ENCODE peak calls at places on chromosomes 3 and 15, in four cellular contexts. T, H, E and Q are unnamed samples. For H3K4me1, the result is how much of the 10 kb centered on the place peaks cover.

GRCh38 chr15:40344631-40345120 is 3.9 kb upstream of the CCDC9B start:
- DNase-seq in H (no peak), T (peak), E (peak), Q (no peak)

GRCh38 chr3:62387251-62387650 is 13.9 kb upstream of the FEZF2 start:
- DNase-seq in T (no peak), E (no peak), H (no peak), Q (no peak)

GRCh38 chr3:87260270-87260669 is 16.1 kb downstream of the POU1F1 start:
- DNase-seq in E (peak), H (no peak), T (peak), Q (peak)

GRCh38 chr3:136883967-136884720 is 22.1 kb downstream of the NCK1 start:
- DNase-seq in E (no peak), H (no peak), T (no peak), Q (no peak)

GRCh38 chr3:179036226-179036625 is 35.4 kb downstream of the ZMAT3 start:
- DNase-seq in E (no peak), H (no peak), T (no peak), Q (no peak)

GRCh38 chr3:196789773-196790419 is 50.2 kb downstream of the PAK2 start:
- DNase-seq in E (no peak), H (no peak), T (peak), Q (no peak)

GRCh38 chr3:127711021-127711420 is 38.3 kb downstream of the ABTB1 start:
- DNase-seq in E (no peak), T (no peak), H (no peak), Q (no peak)

GRCh38 chr3:8416965-8417364 is 84.7 kb upstream of the LMCD1 start:
- DNase-seq in E (peak), H (no peak), T (peak), Q (no peak)

GRCh38 chr3:45443459-45443858 is 55.1 kb downstream of the LARS2 start:
- DNase-seq in T (no peak), H (no peak), E (no peak), Q (no peak)

GRCh38 chr3:196636369-196637349 is 2.8 kb upstream of the NRROS start:
- DNase-seq in E (no peak), T (no peak), H (no peak), Q (no peak)

GRCh38 chr15:94453227-94453626 is 221.9 kb downstream of the MCTP2 start:
- DNase-seq in H (no peak), E (no peak), T (no peak), Q (no peak)

GRCh38 chr3:81761904-81762565 is 590 bp upstream of the GBE1 start:
- DNase-seq in T (no peak), E (no peak), H (no peak), Q (no peak)

GRCh38 chr15:91853968-91854943 is 748 bp downstream of the SLCO3A1 start:
- DNase-seq in T (peak), E (peak), H (no peak), Q (peak)

GRCh38 chr3:59313365-59313764 is 263.5 kb upstream of the CFAP20DC start:
- DNase-seq in H (no peak), E (peak), T (peak), Q (peak)

GRCh38 chr15:64101018-64101417 is 5.2 kb downstream of the SNX1 start:
- DNase-seq in E (no peak), H (no peak), T (no peak), Q (no peak)

GRCh38 chr3:127263586-127264231 is 24.1 kb downstream of the PRR20G start:
- DNase-seq in E (no peak), H (no peak), T (no peak), Q (peak)

GRCh38 chr15:57758556-57758955 is 52.0 kb downstream of the POLR2M start:
- DNase-seq in H (no peak), T (no peak), E (no peak), Q (no peak)

GRCh38 chr15:60004846-60005351 is 788 bp downstream of the FOXB1 start:
- DNase-seq in T (peak), H (no peak), E (no peak), Q (no peak)

GRCh38 chr3:103136621-103137020 is 701.8 kb downstream of the ZPLD1 start:
- DNase-seq in H (no peak), T (no peak), E (no peak), Q (no peak)

GRCh38 chr3:57977755-57978715 is 30.2 kb upstream of the FLNB start:
- DNase-seq in H (no peak), E (no peak), T (peak), Q (peak)

GRCh38 chr3:133119146-133119545 is 81.0 kb downstream of the TMEM108 start:
- DNase-seq in T (no peak), E (no peak), H (no peak), Q (no peak)

GRCh38 chr3:133115178-133115577 is 77.0 kb downstream of the TMEM108 start:
- DNase-seq in T (no peak), E (no peak), H (no peak), Q (no peak)

GRCh38 chr3:133114198-133114597 is 76.0 kb downstream of the TMEM108 start:
- DNase-seq in H (no peak), E (no peak), T (no peak), Q (no peak)

GRCh38 chr3:133113526-133113925 is 75.3 kb downstream of the TMEM108 start:
- DNase-seq in H (no peak), E (no peak), T (no peak), Q (no peak)

GRCh38 chr3:133117342-133117741 is 79.2 kb downstream of the TMEM108 start:
- DNase-seq in T (no peak), E (no peak), H (no peak), Q (no peak)
- H3K4me1 ChIP-seq in T (under half), E (under half), H (under half), Q (under half)

GRCh38 chr3:187738400-187739124 is 6.7 kb downstream of the BCL6 start:
- DNase-seq in H (peak), T (peak), E (peak), Q (peak)

GRCh38 chr3:187737401-187738088 is 7.7 kb downstream of the BCL6 start:
- DNase-seq in H (no peak), T (peak), E (peak), Q (peak)

GRCh38 chr3:187739125-187739560 is 6.1 kb downstream of the BCL6 start:
- DNase-seq in T (no peak), H (no peak), E (peak), Q (no peak)

GRCh38 chr3:187736418-187736871 is 8.8 kb downstream of the BCL6 start:
- DNase-seq in E (no peak), T (peak), H (no peak), Q (no peak)

DNA sequence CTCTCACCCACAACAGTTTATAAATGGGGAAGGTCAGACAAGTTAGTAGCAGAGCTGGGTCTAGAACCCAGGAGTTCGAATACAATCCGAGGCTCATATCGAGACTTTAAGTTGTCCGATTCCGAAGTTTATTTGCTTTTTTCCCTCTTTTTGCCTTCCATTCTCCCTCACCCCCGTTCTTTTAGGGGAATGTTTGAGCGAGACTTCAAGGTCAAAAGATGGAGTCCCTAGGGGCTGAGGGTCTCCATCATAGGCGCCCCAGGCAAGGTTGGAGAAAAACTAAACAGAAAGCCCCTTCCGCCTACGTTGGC is 7.2 kb downstream of the BCL6 start:
- DNase-seq in E (no peak), H (no peak), T (no peak), Q (no peak)
- TF ChIP-seq POLR2A in E (no peak), H (no peak), T (no peak), Q (no peak)

GRCh38 chr3:11556851-11557644 is 86.7 kb downstream of the VGLL4 start:
- DNase-seq in H (no peak), T (no peak), E (no peak), Q (no peak)
- H3K4me1 ChIP-seq in H (half or more), T (under half), E (half or more), Q (under half)

GRCh38 chr3:184378650-184379374 is 805 bp upstream of the THPO start:
- DNase-seq in E (no peak), T (no peak), H (no peak), Q (no peak)

GRCh38 chr3:184375747-184376495 is 2.1 kb downstream of the THPO start:
- DNase-seq in E (no peak), T (no peak), H (no peak), Q (no peak)

GRCh38 chr3:184377374-184377773 is 633 bp downstream of the THPO start:
- DNase-seq in H (no peak), T (no peak), E (no peak), Q (no peak)

GRCh38 chr3:184379375-184380209 is at the start of gene CHRD:
- DNase-seq in E (no peak), H (no peak), T (no peak), Q (no peak)

DNA sequence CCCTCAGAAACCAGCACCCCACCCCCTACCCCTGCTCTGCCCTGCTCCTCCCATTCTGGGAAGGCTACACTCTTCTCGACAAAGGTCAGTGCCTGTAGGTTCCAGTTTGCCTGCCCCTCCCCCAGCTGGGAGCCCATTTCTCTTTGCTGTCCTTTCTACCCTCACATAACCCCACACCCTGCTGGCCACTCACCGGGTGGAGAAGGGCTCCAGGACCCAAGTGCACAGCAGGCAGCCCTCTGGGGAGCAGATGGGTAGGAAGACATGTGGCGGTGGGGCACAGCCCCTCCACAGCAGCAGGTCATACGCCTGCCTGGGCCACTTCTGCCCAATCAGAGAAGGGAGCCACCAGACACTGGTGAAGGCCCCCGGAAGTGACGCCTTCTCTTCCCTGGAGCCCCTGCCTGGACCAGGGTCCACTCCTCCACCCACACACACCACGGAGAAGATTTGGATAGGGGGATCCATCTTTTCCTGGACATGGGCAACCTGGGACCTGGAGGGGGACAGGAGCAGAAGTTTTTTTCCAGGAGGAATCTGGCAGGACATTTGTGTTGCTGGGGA is at the start of gene THPO:
- DNase-seq in E (no peak), T (no peak), H (no peak), Q (no peak)
- TF ChIP-seq POLR2A in E (no peak), T (no peak), H (no peak), Q (no peak)